ENCODE peak calls at places on chromosomes 11 and 22, in six cellular contexts. L, Z, T, A, I and S are unnamed samples.

GRCh38 chr11:12560362-12560761 is 113.9 kb upstream of the TEAD1 start:
- DNase-seq in L (no peak), Z (no peak), T (no peak), A (no peak), I (no peak), S (no peak)

GRCh38 chr11:73335204-73335923 is 27.3 kb downstream of the ARHGEF17 start:
- DNase-seq in L (peak; percentile 57), Z (peak; percentile 88), T (peak; percentile 91), A (peak; percentile 85), I (peak; percentile 87), S (peak; percentile 93)

GRCh38 chr11:15127341-15127740 is 12.6 kb downstream of the INSC start:
- DNase-seq in L (peak; percentile 96), Z (no peak), T (no peak), A (no peak), I (no peak), S (no peak)

GRCh38 chr22:40509401-40510134 is 127.0 kb downstream of the MRTFA start:
- DNase-seq in L (peak; percentile 79), Z (peak; percentile 78), T (no peak), A (peak; percentile 59), I (peak; percentile 77), S (no peak)

GRCh38 chr11:68051191-68052136 is 12.6 kb downstream of the TCIRG1 start:
- DNase-seq in L (no peak), Z (no peak), T (no peak), A (no peak), I (no peak), S (peak; percentile 81)

GRCh38 chr22:32050678-32051515 is 7.8 kb downstream of the SLC5A1 start:
- DNase-seq in L (peak; percentile 97), Z (peak; percentile 23), T (no peak), A (no peak), I (no peak), S (no peak)

GRCh38 chr11:2380807-2381350 is 3.8 kb downstream of the CD81 start:
- DNase-seq in L (no peak), Z (peak; percentile 75), T (peak; percentile 90), A (peak; percentile 77), I (peak; percentile 39), S (no peak)

GRCh38 chr11:110173775-110174644 is 80.8 kb downstream of the ZC3H12C start:
- DNase-seq in L (peak; percentile 73), Z (peak; percentile 57), T (peak; percentile 77), A (peak; percentile 60), I (peak; percentile 75), S (peak; percentile 82)

GRCh38 chr11:102829671-102830070 is 13.7 kb downstream of the MMP3 start:
- DNase-seq in L (peak; percentile 88), Z (no peak), T (no peak), A (no peak), I (no peak), S (no peak)

DNA sequence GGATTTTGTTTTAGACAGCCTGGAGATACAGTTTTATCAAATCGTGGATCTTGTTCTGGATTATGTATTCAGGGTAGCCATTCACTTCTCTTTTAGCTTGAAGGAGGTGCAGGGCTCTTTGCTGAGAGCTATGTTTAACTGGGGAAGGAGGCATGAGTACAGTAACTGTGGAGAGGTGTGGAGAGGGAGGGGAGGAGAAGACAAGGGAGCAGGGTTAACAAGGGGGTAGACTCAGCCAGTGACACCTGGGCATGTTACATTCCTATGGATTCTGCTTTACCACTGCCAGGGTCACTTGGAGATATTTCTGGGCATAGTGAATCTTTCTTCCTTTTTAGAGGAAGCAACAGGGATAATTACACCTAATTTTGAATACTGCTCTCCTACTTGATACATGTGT is 536.0 kb downstream of the TMEM135 start:
- DNase-seq in L (no peak), Z (no peak), T (no peak), A (no peak), I (no peak), S (no peak)
- H3K4me3 ChIP-seq in L (no peak overlapping the region), Z (no peak overlapping the region), T (no peak overlapping the region), A (no peak overlapping the region), I (no peak overlapping the region), S (no peak overlapping the region)

DNA sequence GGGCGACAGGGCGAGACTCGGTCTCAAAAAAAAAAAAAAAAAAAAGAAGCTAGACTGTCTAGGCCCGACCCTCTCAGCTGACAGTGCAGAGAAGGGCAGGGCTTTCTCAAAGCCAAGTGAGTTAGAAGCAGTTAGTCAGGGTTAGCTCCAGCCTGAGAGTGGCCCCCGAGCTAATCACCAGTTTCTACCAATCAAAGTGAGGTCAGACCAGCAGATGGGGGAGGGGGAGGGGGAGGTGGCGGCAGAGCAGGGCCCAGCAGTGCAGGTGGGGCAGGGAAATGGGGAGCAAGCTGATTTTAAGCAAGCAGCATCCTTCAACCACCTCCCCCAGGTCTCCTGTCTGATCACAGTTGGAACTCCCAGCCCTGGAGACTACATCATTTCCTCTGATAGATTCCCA is 55.3 kb upstream of the PRR5 start:
- DNase-seq in L (no peak), Z (no peak), T (no peak), A (no peak), I (no peak), S (peak; percentile 70)
- H3K27me3 ChIP-seq in L (peaks cover 4% of the 10 kb centered on the region), Z (peaks cover 12% of the 10 kb centered on the region), T (no peaks in the 10 kb centered on the region), A (peaks cover 3% of the 10 kb centered on the region), I (no peaks in the 10 kb centered on the region), S (no peaks in the 10 kb centered on the region)

DNA sequence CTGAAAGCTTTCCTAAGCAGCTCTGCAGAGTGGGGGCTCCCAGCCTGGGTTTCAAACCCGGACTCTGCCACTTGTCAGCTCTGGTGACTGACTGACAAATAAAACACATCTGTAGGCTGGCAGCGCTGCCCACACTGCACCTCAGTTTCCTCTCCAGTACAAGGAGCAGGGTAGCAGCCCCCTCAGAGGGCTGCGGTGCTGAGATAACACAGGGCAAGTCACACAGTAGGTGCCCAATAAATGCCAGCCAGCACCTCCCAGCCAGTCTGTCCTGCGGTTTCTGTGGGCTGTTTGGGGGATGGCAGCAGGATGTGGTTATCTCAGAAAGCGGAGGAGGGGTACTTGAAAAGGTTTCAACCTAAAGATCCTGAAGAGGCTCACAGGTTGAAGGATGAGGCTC is 1.5 kb downstream of the SYT12 start:
- DNase-seq in L (peak; percentile 21), Z (no peak), T (no peak), A (no peak), I (no peak), S (no peak)
- H3K4me3 ChIP-seq in L (no peak overlapping the region), Z (no peak overlapping the region), T (no peak overlapping the region), A (no peak overlapping the region), I (no peak overlapping the region), S (no peak overlapping the region)

GRCh38 chr11:45901646-45902045 is 5.4 kb downstream of the FREY1 start:
- DNase-seq in L (no peak), Z (no peak), T (no peak), A (no peak), I (no peak), S (peak; percentile 41)
- H3K27me3 ChIP-seq in L (peaks cover 6% of the 10 kb centered on the region), Z (no peaks in the 10 kb centered on the region), T (peaks cover 13% of the 10 kb centered on the region), A (no peaks in the 10 kb centered on the region), I (no peaks in the 10 kb centered on the region), S (peaks cover 6% of the 10 kb centered on the region)

DNA sequence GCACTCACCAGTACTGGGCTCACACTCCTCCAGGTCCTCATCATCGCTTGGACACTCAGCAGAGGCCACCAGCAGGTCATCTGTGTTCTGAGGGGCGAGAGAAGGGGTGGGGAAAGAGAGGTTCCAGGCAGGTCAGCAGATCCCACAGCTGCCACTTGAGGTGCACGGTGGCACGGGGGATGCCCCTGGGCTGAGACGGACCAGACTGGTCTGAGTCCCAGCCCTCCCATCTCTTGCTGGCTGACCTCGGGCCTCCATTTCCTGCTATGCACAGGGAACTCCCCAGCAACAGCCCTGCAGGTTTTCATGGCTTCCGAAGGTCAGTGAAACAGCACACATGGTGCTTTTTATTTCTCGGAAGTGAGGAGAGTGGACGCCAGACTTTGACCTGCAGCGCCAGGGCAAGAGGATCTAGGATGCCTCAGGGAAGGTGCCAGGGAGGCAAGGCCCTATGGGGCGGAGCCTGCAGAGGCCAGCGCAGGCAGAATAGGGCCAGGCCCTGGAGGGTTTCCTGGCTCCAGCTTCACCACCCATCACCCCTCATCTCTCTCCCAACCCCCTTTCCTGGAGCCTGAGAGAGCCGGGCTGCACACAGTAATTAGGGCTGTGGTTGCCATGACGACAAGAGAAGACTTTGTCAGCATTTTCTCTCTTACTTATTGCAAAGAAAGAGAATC is 29.4 kb downstream of the SLC22A12 start:
- DNase-seq in L (no peak), Z (no peak), T (no peak), A (no peak), I (peak; percentile 71), S (peak; percentile 49)
- H3K4me3 ChIP-seq in L (no peak overlapping the region), Z (no peak overlapping the region), T (no peak overlapping the region), A (no peak overlapping the region), I (no peak overlapping the region), S (no peak overlapping the region)